ENCODE peak calls at places on chromosomes 11 and 22, in ten cellular contexts. A is testis, C is Calu3, S is GM20000, F is A549, J is Peyer's patch, I is GM13977, P is brain microvascular endothelial cell, T is HCT116, B is endothelial cell. W is an unnamed sample.
A peak's percentile ranks its signal among the peaks of the same experiment; 100 is the strongest.

GRCh38 chr22:36775589-36775965 is 342 bp downstream of the IFT27 start:
- DNase-seq in I (peak; percentile 42), T (no peak), C (peak; percentile 33), A (peak; percentile 62), F (no peak), J (no peak), P (no peak), S (peak; percentile 32), B (peak; percentile 48), W (peak; percentile 37)

GRCh38 chr11:69000831-69001245 is 12.2 kb downstream of the MRGPRF start:
- DNase-seq in B (no peak), S (no peak), I (no peak), P (peak; percentile 50), F (peak; percentile 60), C (peak; percentile 43), T (peak; percentile 27), J (peak; percentile 45), A (peak; percentile 53), W (no peak)

GRCh38 chr11:36373040-36374010 is 77.2 kb downstream of the PRR5L start:
- DNase-seq in F (no peak), A (no peak), J (no peak), B (no peak), S (no peak), T (no peak), P (no peak), C (no peak), I (no peak), W (no peak)

GRCh38 chr11:125214466-125215204 is 50.1 kb downstream of the PKNOX2 start:
- DNase-seq in B (peak; percentile 49), S (no peak), T (no peak), I (no peak), J (peak; percentile 25), P (no peak), A (peak; percentile 63), F (no peak), C (no peak), W (peak; percentile 56)

GRCh38 chr11:27107548-27107947 is 66.9 kb downstream of the BBOX1 start:
- DNase-seq in C (no peak), A (no peak), T (no peak), F (no peak), P (no peak), B (no peak), I (no peak), S (no peak), J (no peak), W (no peak)

GRCh38 chr11:75554258-75555022 is 7.6 kb upstream of the SERPINH1 start:
- DNase-seq in J (peak; percentile 73), C (no peak), T (no peak), A (peak; percentile 88), I (no peak), F (no peak), P (peak; percentile 99), B (no peak), S (no peak), W (peak; percentile 36)

GRCh38 chr11:93116641-93117577 is 80.9 kb downstream of the SLC36A4 start:
- DNase-seq in T (no peak), A (no peak), P (no peak), F (no peak), B (no peak), J (no peak), I (no peak), S (no peak), C (peak; percentile 1), W (no peak)

GRCh38 chr22:43628253-43628649 is 183.9 kb downstream of the EFCAB6 start:
- DNase-seq in C (no peak), I (no peak), J (no peak), P (no peak), A (no peak), S (no peak), B (no peak), F (no peak), T (no peak), W (no peak)

GRCh38 chr11:4084406-4084805 is 10.2 kb upstream of the RRM1 start:
- DNase-seq in S (no peak), B (no peak), F (no peak), C (no peak), J (no peak), I (no peak), P (no peak), T (no peak), A (no peak), W (no peak)

GRCh38 chr11:46161201-46161600 is 39.9 kb upstream of the PHF21A start:
- DNase-seq in J (no peak), F (no peak), T (no peak), S (no peak), C (no peak), I (no peak), A (no peak), P (no peak), B (no peak), W (no peak)
- TF ChIP-seq CTCF in J (no peak), F (no peak), T (no peak), S (no peak), C (no peak), I (no peak), A (no peak), P (no peak), B (no peak), W (no peak)

DNA sequence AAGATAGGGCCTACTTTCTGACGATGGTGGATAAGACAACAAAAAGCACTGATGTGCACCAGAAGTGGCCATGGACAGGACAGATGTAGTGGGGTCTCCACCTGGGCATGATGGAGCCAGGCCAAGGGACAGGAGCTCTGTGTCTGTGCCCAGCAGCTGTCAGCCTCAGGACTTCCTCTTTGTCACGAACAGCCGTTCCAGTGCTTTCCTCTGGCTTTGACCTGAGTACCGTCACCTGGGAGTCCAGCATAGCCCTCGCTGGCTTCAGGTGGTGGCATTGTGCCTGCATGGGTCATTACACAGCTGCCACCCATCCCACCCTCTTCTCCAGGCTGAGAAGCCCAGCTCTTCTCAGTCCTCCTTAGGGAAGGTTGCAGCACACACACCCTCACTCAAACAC is 137.8 kb downstream of the GRIK4 start:
- DNase-seq in C (no peak), T (no peak), F (no peak), J (no peak), B (no peak), I (no peak), P (no peak), S (no peak), A (no peak), W (no peak)
- TF ChIP-seq CTCF in C (no peak), T (no peak), F (no peak), J (no peak), B (no peak), I (no peak), P (no peak), S (no peak), A (no peak), W (no peak)

GRCh38 chr11:67275606-67276409 is 9.5 kb downstream of the GRK2 start:
- DNase-seq in C (no peak), A (no peak), F (no peak), S (no peak), B (no peak), I (no peak), T (no peak), P (no peak), J (peak; percentile 44), W (peak; percentile 5)
- TF ChIP-seq CTCF in C (no peak), A (no peak), F (no peak), S (no peak), B (no peak), I (peak; percentile 17), T (no peak), P (no peak), J (no peak), W (no peak)

GRCh38 chr11:128467610-128468041 is 119.7 kb downstream of the ETS1 start:
- DNase-seq in I (no peak), T (peak; percentile 86), P (peak; percentile 100), A (no peak), B (no peak), J (no peak), C (peak; percentile 57), F (peak; percentile 43), S (no peak), W (no peak)
- TF ChIP-seq CTCF in I (no peak), T (no peak), P (peak; percentile 67), A (no peak), B (no peak), J (no peak), C (no peak), F (no peak), S (no peak), W (no peak)

GRCh38 chr11:86481399-86481798 is 106.7 kb downstream of the CCDC81 start:
- DNase-seq in S (no peak), I (no peak), J (no peak), P (no peak), T (no peak), F (no peak), C (no peak), B (no peak), A (no peak), W (no peak)
- TF ChIP-seq CTCF in S (no peak), I (no peak), J (no peak), P (no peak), T (no peak), F (no peak), C (no peak), B (no peak), A (no peak), W (no peak)